ENCODE peak calls at places on chromosome 19, in nine cellular contexts. F is AG10803, K is stomach, H is Calu3, W is lower lobe of right lung, E is cardiac fibroblast, B is lower leg skin, N is HFFc6, Z is tibial artery. P is an unnamed sample.

GRCh38 chr19:51691122-51692064 is 1.7 kb upstream of the SPACA6 start:
- DNase-seq in F (peak), E (peak), B (no peak), H (no peak), K (no peak), Z (no peak), W (no peak), N (peak), P (no peak)

GRCh38 chr19:16369664-16370576 is 45.3 kb downstream of the KLF2 start:
- DNase-seq in K (no peak), F (no peak), H (no peak), B (no peak), W (peak), Z (no peak), N (no peak), E (no peak), P (no peak)

GRCh38 chr19:7705387-7706187 is 3.7 kb upstream of the FCER2 start:
- DNase-seq in Z (peak), E (no peak), H (no peak), W (peak), K (peak), B (peak), F (no peak), N (no peak), P (no peak)

GRCh38 chr19:42450314-42450934 is 7.7 kb upstream of the CXCL17 start:
- DNase-seq in N (peak), K (peak), B (peak), H (peak), E (peak), W (peak), Z (peak), F (peak), P (peak)

GRCh38 chr19:46210634-46211033 is 18.9 kb upstream of the IGFL1 start:
- DNase-seq in E (no peak), F (no peak), Z (no peak), N (no peak), W (no peak), H (peak), K (no peak), B (no peak), P (no peak)

GRCh38 chr19:6235031-6235951 is 44.5 kb downstream of the MLLT1 start:
- DNase-seq in Z (no peak), H (no peak), F (no peak), E (no peak), W (no peak), K (no peak), B (no peak), N (no peak), P (no peak)

GRCh38 chr19:9308091-9308490 is 1.5 kb downstream of the ZNF699 start:
- DNase-seq in Z (no peak), E (peak), K (no peak), B (no peak), H (no peak), N (no peak), W (no peak), F (peak), P (no peak)

GRCh38 chr19:11479470-11480080 is 1.3 kb downstream of the ELAVL3 start:
- DNase-seq in B (no peak), K (no peak), F (no peak), E (no peak), N (no peak), Z (no peak), H (no peak), W (no peak), P (peak)

GRCh38 chr19:16209266-16209665 is 11.6 kb downstream of the AP1M1 start:
- DNase-seq in N (no peak), F (no peak), W (no peak), E (no peak), Z (no peak), H (no peak), K (no peak), B (no peak), P (no peak)

DNA sequence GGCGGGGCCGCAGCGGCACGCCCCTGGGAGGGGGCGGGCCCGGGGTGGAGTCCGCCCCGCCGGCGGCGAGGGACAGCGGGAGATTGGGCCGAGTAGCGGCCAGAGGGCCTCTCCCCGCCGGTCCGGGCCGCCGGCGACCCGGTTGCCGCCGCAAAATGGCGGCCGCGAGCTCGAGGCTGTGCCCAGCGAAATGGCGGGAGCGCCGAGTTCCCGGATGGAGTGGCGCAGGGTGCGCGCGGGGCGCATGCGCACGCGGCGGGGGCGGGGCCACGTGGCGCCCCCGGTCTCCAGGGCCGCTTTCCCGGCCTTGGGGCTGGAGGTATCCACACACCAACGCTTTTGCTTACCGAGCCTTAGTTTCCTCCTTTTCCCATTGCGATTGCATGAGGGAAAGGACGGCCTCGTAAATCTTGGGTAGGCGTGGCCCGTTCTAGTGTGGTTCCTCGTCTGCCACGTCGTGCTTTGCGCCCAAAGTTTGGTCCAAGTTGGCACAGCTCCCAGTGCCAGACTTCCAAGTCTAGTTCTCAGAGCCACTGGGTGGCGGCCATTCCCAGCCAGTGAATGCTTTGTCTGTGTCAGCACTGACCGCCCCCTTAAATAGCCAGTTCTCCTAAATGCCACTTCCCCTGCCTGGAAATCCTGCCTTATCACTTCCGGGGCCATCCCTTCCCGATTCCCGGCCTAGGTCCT is 491 bp downstream of the CIRBP start:
- DNase-seq in Z (peak), B (peak), H (peak), E (peak), F (peak), K (peak), N (peak), W (peak), P (no peak)
- TF ChIP-seq CTCF in Z (no peak), B (no peak), H (no peak), E (no peak), F (peak), K (no peak), N (peak), W (no peak), P (no peak)

GRCh38 chr19:18488403-18488723 is 33.5 kb downstream of the ELL start:
- DNase-seq in F (peak), E (no peak), B (no peak), K (no peak), H (peak), Z (no peak), N (no peak), W (no peak), P (peak)
- TF ChIP-seq CTCF in F (peak), E (peak), B (no peak), K (no peak), H (no peak), Z (no peak), N (peak), W (no peak), P (peak)

GRCh38 chr19:28242317-28242927 is 970.5 kb downstream of the UQCRFS1 start:
- DNase-seq in E (peak), Z (no peak), B (no peak), F (peak), H (peak), W (no peak), N (no peak), K (no peak), P (no peak)
- TF ChIP-seq CTCF in E (peak), Z (no peak), B (no peak), F (peak), H (no peak), W (peak), N (peak), K (no peak), P (peak)

GRCh38 chr19:54464044-54464623 is 556 bp upstream of the LENG9 start:
- DNase-seq in H (peak), F (peak), K (peak), B (peak), Z (peak), W (peak), E (peak), N (peak), P (peak)

GRCh38 chr19:54463531-54464043 is at the start of gene LENG9:
- DNase-seq in H (peak), Z (peak), K (peak), E (peak), B (peak), F (peak), N (peak), W (peak), P (peak)

GRCh38 chr19:54461201-54462071 is 2.1 kb downstream of the LENG9 start:
- DNase-seq in N (no peak), Z (peak), W (no peak), F (no peak), K (no peak), H (no peak), B (no peak), E (peak), P (no peak)

GRCh38 chr19:54462072-54462712 is 1.4 kb downstream of the LENG9 start:
- DNase-seq in N (no peak), W (peak), K (peak), Z (peak), H (peak), E (no peak), B (no peak), F (no peak), P (no peak)

DNA sequence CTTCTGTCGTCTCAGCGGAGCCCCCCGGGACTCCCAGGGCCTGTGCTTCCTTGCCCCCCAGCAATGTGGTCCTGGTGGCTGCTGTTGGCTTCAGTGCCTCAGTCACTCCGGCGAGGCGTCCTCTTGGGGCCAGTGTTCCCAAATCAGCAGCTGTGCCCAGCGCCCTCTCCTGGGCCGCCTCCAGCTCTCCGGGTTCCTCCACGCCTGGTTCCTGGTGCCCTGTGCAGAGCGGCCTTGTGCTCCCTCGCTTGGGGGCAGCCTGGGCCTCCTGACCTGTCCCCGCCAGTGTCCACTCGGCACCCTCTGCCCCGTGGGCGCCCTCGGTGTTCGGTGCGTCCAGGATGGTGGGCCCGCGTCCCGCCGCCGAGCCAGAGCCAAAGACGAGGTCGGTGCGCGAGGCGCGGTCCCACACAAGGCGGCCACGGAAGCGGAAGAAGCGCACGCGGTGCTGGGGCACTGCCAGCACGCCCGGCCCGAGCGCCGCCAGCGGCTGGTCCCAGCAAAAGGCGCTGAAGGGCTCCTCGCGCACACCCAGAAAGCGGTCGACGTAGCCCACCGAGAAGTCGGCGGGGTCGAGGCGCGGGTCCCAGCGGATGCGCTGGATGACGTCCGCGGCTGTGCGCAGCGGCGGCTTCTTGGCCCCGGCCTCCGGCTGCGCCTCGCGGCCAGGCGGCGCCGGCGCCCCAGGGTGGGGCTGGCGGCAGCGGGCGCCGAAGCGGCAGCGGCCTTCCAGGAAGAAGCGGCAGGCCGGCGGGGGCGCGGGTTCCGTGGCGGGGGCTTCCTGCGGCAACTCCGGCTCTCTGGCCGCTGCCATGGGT is 656 bp downstream of the LENG9 start:
- DNase-seq in H (peak), W (peak), B (peak), N (peak), F (peak), E (peak), Z (peak), K (peak), P (peak)
- TF ChIP-seq CTCF in H (peak), W (peak), B (no peak), N (peak), F (peak), E (peak), Z (no peak), K (no peak), P (peak)

GRCh38 chr19:55491546-55492360 is 3.5 kb downstream of the SSC5D start:
- DNase-seq in Z (no peak), F (peak), E (no peak), N (no peak), H (no peak), W (no peak), K (no peak), B (no peak), P (no peak)
- TF ChIP-seq CTCF in Z (no peak), F (no peak), E (no peak), N (no peak), H (no peak), W (no peak), K (no peak), B (no peak), P (no peak)

DNA sequence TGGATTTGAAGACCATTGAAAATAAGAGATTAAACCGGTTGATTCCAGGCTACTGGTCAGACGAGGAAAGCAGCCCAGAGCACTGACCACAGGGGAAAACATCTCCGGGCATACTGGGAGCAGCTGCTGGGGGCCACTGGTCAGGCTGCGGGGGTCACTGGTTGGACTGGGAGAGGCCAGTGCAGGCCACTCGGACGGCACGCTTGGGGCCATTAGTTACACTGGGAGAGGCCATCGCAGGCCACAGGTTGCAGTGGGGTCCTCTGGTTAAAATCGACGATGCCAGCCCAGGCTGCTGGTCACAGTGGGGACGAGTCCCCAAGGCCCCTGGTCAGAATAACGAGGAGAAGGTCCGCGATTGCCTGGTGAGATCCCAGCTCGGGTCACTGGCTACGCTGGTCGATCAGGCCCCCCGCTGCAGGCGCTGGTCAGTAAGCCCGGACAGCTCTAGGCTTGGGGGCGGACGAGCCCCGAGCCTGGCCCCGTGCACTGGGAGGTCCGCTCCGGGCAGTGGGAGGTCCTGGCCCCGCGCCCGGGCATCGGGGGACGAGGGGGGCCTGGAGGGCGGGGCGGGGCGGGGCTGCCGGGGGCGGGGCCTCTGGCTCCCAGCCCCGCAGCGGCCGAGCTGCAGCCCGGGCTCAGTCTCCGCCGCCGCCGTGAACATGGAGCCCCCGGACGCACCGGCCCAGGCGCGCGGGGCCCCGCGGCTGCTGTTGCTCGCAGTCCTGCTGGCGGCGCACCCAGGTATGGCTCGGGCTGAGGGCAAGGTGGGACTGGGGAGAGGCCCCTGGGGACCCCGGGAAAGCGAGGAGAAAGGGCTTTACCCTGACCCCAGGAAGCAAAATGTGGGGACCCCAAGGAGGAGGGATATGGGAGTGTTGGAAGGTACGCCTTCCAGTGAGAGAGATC is at the start of gene BCAM:
- DNase-seq in E (peak), W (peak), N (no peak), F (peak), H (peak), Z (peak), K (peak), B (no peak), P (no peak)
- TF ChIP-seq CTCF in E (no peak), W (no peak), N (no peak), F (no peak), H (no peak), Z (no peak), K (no peak), B (no peak), P (no peak)

GRCh38 chr19:18278521-18279265 is 2.7 kb downstream of the JUND start:
- DNase-seq in H (peak), K (peak), Z (no peak), W (no peak), E (peak), F (no peak), N (peak), B (no peak), P (no peak)
- TF ChIP-seq CTCF in H (no peak), K (no peak), Z (no peak), W (no peak), E (peak), F (peak), N (peak), B (no peak), P (peak)